ENCODE peak calls at places on chromosome 2, in seven cellular contexts. K, W, X, V, I, Q and M are unnamed samples.

GRCh38 chr2:190722061-190722759 is 73.3 kb downstream of the NAB1 start:
- DNase-seq in W (no peak), K (no peak), X (no peak), I (no peak), V (no peak), Q (no peak), M (no peak)

GRCh38 chr2:1740714-1741584 is 3.4 kb downstream of the PXDN start:
- DNase-seq in V (no peak), W (no peak), I (no peak), K (no peak), X (no peak), Q (no peak), M (peak; percentile 52)

GRCh38 chr2:27379840-27380625 is 501 bp downstream of the ZNF513 start:
- DNase-seq in K (peak; percentile 80), X (peak; percentile 36), Q (no peak), V (no peak), W (no peak), I (peak; percentile 50), M (peak; percentile 89)

GRCh38 chr2:62785216-62785615 is 79.7 kb downstream of the EHBP1 start:
- DNase-seq in K (no peak), W (no peak), X (no peak), Q (no peak), I (no peak), V (no peak), M (no peak)

GRCh38 chr2:119009110-119009509 is 67.1 kb downstream of the MARCO start:
- DNase-seq in X (no peak), K (no peak), V (no peak), Q (no peak), I (no peak), W (no peak), M (no peak)

GRCh38 chr2:52341732-52342131 is 1309.8 kb upstream of the NRXN1 start:
- DNase-seq in W (no peak), I (no peak), Q (no peak), V (no peak), X (no peak), K (no peak), M (no peak)

GRCh38 chr2:238515411-238515810 is 88.7 kb downstream of the ASB1 start:
- DNase-seq in V (no peak), Q (no peak), K (no peak), X (no peak), W (no peak), I (no peak), M (no peak)

GRCh38 chr2:28172114-28172898 is 220.4 kb upstream of the FOSL2 start:
- DNase-seq in X (no peak), V (no peak), I (no peak), Q (no peak), K (no peak), W (no peak), M (no peak)

GRCh38 chr2:191345788-191346187 is 100.6 kb downstream of the MYO1B start:
- DNase-seq in Q (no peak), X (no peak), W (no peak), I (no peak), K (no peak), V (no peak), M (no peak)

GRCh38 chr2:57880967-57881366 is 165.6 kb upstream of the VRK2 start:
- DNase-seq in W (no peak), V (no peak), X (no peak), Q (no peak), K (no peak), I (no peak), M (no peak)

GRCh38 chr2:95269036-95269680 is 5.1 kb upstream of the PROM2 start:
- DNase-seq in W (peak; percentile 53), K (no peak), I (no peak), Q (no peak), X (no peak), V (no peak), M (no peak)

GRCh38 chr2:180202591-180202990 is 195.5 kb upstream of the CWC22 start:
- DNase-seq in V (no peak), W (no peak), X (no peak), Q (peak; percentile 3), K (peak; percentile 5), I (no peak), M (no peak)

GRCh38 chr2:188788621-188789020 is 185.6 kb upstream of the COL3A1 start:
- DNase-seq in X (peak; percentile 9), V (no peak), K (peak; percentile 79), I (no peak), W (no peak), Q (peak; percentile 77), M (no peak)

GRCh38 chr2:54185105-54185504 is 69.7 kb downstream of the ACYP2 start:
- DNase-seq in X (no peak), V (no peak), W (no peak), Q (no peak), I (no peak), K (no peak), M (no peak)

GRCh38 chr2:71602115-71602495 is 148.7 kb downstream of the DYSF start:
- DNase-seq in W (peak; percentile 31), Q (no peak), K (no peak), X (no peak), I (no peak), V (no peak), M (no peak)

GRCh38 chr2:28956415-28956826 is 24.7 kb upstream of the TOGARAM2 start:
- DNase-seq in Q (peak; percentile 47), W (no peak), I (peak; percentile 70), X (no peak), K (no peak), V (peak; percentile 31), M (no peak)

GRCh38 chr2:99635710-99636431 is 146.1 kb upstream of the REV1 start:
- DNase-seq in K (peak; percentile 69), X (no peak), V (no peak), I (no peak), Q (no peak), W (no peak), M (no peak)

GRCh38 chr2:7880561-7880960 is 801.3 kb upstream of the ID2 start:
- DNase-seq in V (no peak), K (no peak), I (no peak), W (no peak), Q (no peak), X (no peak), M (no peak)

GRCh38 chr2:82998770-82999169 is 1460.3 kb downstream of the SUCLG1 start:
- DNase-seq in X (no peak), V (no peak), Q (no peak), K (no peak), W (no peak), I (no peak), M (no peak)

GRCh38 chr2:172082105-172082943 is 3.0 kb upstream of the DLX1 start:
- DNase-seq in Q (no peak), K (no peak), W (no peak), X (no peak), V (no peak), I (no peak), M (no peak)

GRCh38 chr2:172080641-172081230 is 4.6 kb upstream of the DLX1 start:
- DNase-seq in W (no peak), X (no peak), K (no peak), I (no peak), V (no peak), Q (no peak), M (no peak)

GRCh38 chr2:172079838-172080640 is 5.3 kb upstream of the DLX1 start:
- DNase-seq in X (no peak), I (no peak), V (no peak), Q (peak; percentile 49), K (no peak), W (peak; percentile 67), M (no peak)

GRCh38 chr2:172082944-172083718 is 2.2 kb upstream of the DLX1 start:
- DNase-seq in Q (no peak), I (no peak), X (no peak), V (no peak), K (no peak), W (peak; percentile 78), M (no peak)

GRCh38 chr2:172081248-172082022 is 3.9 kb upstream of the DLX1 start:
- DNase-seq in K (no peak), V (no peak), Q (no peak), W (no peak), I (no peak), X (no peak), M (no peak)
- H3K27me3 ChIP-seq in K (peaks cover 93% of the 10 kb centered on the region), V (peaks cover 83% of the 10 kb centered on the region), Q (no peaks in the 10 kb centered on the region), W (peaks cover 66% of the 10 kb centered on the region), I (peaks cover 71% of the 10 kb centered on the region), X (peaks cover 60% of the 10 kb centered on the region), M (peaks cover 82% of the 10 kb centered on the region)

GRCh38 chr2:222303828-222304736 is 5.3 kb upstream of the PAX3 start:
- DNase-seq in K (no peak), W (peak; percentile 62), X (no peak), V (no peak), I (no peak), Q (no peak), M (no peak)
- H3K9me3 ChIP-seq in K (no peaks in the 10 kb centered on the region), W (no peaks in the 10 kb centered on the region), X (no peaks in the 10 kb centered on the region), V (peaks cover 6% of the 10 kb centered on the region), I (no peaks in the 10 kb centered on the region), Q (no peaks in the 10 kb centered on the region), M (no peaks in the 10 kb centered on the region)

GRCh38 chr2:207240649-207241048 is 74.9 kb upstream of the KLF7 start:
- DNase-seq in X (no peak), Q (no peak), I (no peak), W (no peak), V (no peak), K (no peak), M (no peak)

GRCh38 chr2:207236156-207236935 is 70.6 kb upstream of the KLF7 start:
- DNase-seq in Q (no peak), K (no peak), X (no peak), V (no peak), W (no peak), I (no peak), M (no peak)

GRCh38 chr2:207239754-207240494 is 74.2 kb upstream of the KLF7 start:
- DNase-seq in K (no peak), V (no peak), I (no peak), X (peak; percentile 29), W (no peak), Q (no peak), M (no peak)

GRCh38 chr2:207241198-207241597 is 75.5 kb upstream of the KLF7 start:
- DNase-seq in K (no peak), I (no peak), W (no peak), X (no peak), Q (no peak), V (no peak), M (no peak)

GRCh38 chr2:207239222-207239674 is 73.5 kb upstream of the KLF7 start:
- DNase-seq in V (no peak), Q (no peak), W (no peak), I (no peak), X (peak; percentile 34), K (peak; percentile 31), M (no peak)
- TF ChIP-seq CTCF in V (no peak), Q (no peak), W (no peak), I (no peak), X (no peak), K (no peak), M (no peak)

DNA sequence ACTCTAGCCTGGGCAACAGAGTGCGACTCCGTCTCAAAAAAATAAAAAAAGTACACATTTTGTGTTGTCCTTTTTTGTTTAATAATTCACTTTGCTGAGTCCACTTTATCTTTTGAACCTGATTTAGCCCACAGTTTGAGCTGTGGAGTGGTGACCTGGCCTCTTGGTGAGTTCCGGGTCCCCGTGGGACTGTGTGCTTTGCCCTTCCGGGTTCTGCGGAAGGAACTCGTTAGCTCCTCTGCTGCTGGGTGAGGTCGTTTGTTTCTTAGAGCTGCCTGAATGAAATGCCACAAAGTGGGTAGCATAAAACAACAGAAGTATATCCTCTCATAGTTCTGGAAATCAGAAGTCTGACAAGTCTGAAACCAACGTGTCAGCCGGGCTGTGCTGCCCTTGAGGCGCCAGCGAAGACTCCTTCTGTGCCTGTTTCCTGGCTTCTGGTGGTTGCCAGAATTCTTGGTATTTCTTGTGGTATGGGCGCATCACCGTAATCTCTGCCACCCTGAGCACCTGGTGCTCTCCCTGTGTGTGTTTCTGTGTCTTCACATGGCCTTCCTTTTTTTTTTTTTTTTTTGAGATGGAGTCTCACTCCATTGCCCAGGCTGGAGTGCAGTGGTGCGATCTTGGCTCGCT is 3.5 kb downstream of the EFHD1 start:
- DNase-seq in I (no peak), W (no peak), Q (no peak), X (no peak), K (no peak), V (no peak), M (no peak)
- H3K27me3 ChIP-seq in I (peaks cover 13% of the 10 kb centered on the region), W (peaks cover 31% of the 10 kb centered on the region), Q (peaks cover 32% of the 10 kb centered on the region), X (no peaks in the 10 kb centered on the region), K (peaks cover 19% of the 10 kb centered on the region), V (peaks cover 52% of the 10 kb centered on the region), M (peaks cover 33% of the 10 kb centered on the region)